ENCODE peak calls at places on chromosomes 7 and 10, in six cellular contexts. R, A, W, M, Y and L are unnamed samples.

GRCh38 chr10:26790596-26790995 is 70.2 kb downstream of the ABI1 start:
- DNase-seq in R (no peak), A (no peak), W (no peak), M (no peak), Y (no peak), L (no peak)

GRCh38 chr10:30063098-30063497 is 3.7 kb upstream of the JCAD start:
- DNase-seq in R (no peak), A (no peak), W (peak; percentile 24), M (no peak), Y (no peak), L (no peak)

GRCh38 chr7:1346851-1347250 is 112.4 kb downstream of the MICALL2 start:
- DNase-seq in R (no peak), A (no peak), W (no peak), M (no peak), Y (no peak), L (no peak)

GRCh38 chr7:29173458-29173857 is 21.1 kb upstream of the CHN2 start:
- DNase-seq in R (no peak), A (no peak), W (no peak), M (no peak), Y (no peak), L (no peak)

GRCh38 chr10:93579089-93579488 is 12.6 kb downstream of the FFAR4 start:
- DNase-seq in R (no peak), A (no peak), W (no peak), M (no peak), Y (no peak), L (no peak)

GRCh38 chr7:11533229-11533820 is 298.7 kb downstream of the THSD7A start:
- DNase-seq in R (no peak), A (no peak), W (no peak), M (no peak), Y (no peak), L (no peak)

GRCh38 chr7:30062587-30062986 is 34.4 kb downstream of the PLEKHA8 start:
- DNase-seq in R (peak; percentile 33), A (peak; percentile 39), W (no peak), M (no peak), Y (no peak), L (no peak)

GRCh38 chr7:44288811-44289340 is 36.5 kb downstream of the CAMK2B start:
- DNase-seq in R (no peak), A (no peak), W (no peak), M (no peak), Y (no peak), L (no peak)

GRCh38 chr10:32332299-32332750 is 14.6 kb downstream of the EPC1 start:
- DNase-seq in R (peak; percentile 50), A (no peak), W (no peak), M (peak; percentile 35), Y (peak; percentile 53), L (peak; percentile 69)

GRCh38 chr10:21509391-21510217 is 15.9 kb downstream of the SKIDA1 start:
- DNase-seq in R (no peak), A (no peak), W (no peak), M (no peak), Y (no peak), L (no peak)

GRCh38 chr7:142828101-142828500 is 26.8 kb upstream of the EPHB6 start:
- DNase-seq in R (no peak), A (no peak), W (no peak), M (no peak), Y (no peak), L (no peak)